ENCODE peak calls at places on chromosomes 16 and 17, in seven cellular contexts. One of them, this sample, is unnamed.

GRCh38 chr16:16150117-16150877 is 73.0 kb downstream of the ABCC6 start:
- DNase-seq in colonic mucosa: peak; percentile 24
- DNase-seq in naive thymus-derived CD4-positive, alpha-beta T cell: no peak
- DNase-seq in stimulated activated CD4-positive, alpha-beta T cell treated with anti-CD3 and anti-CD28 coated beads, Interleukin-1b, Interleukin-23, amount 100 ng/mL, for 1 hour: no peak
- DNase-seq in central memory CD4-positive, alpha-beta T cell: no peak
- DNase-seq in T-helper 2 cell: no peak
- DNase-seq in Ammon's horn: peak; percentile 92
- DNase-seq in this sample: no peak

GRCh38 chr16:29743827-29744531 is 1.8 kb downstream of the C16orf54 start:
- DNase-seq in colonic mucosa: peak; percentile 31
- DNase-seq in naive thymus-derived CD4-positive, alpha-beta T cell: peak; percentile 33
- DNase-seq in stimulated activated CD4-positive, alpha-beta T cell treated with anti-CD3 and anti-CD28 coated beads, Interleukin-1b, Interleukin-23, amount 100 ng/mL, for 1 hour: no peak
- DNase-seq in central memory CD4-positive, alpha-beta T cell: peak; percentile 55
- DNase-seq in T-helper 2 cell: no peak
- DNase-seq in Ammon's horn: no peak
- DNase-seq in this sample: peak; percentile 32

GRCh38 chr17:50916026-50916707 is 50.0 kb upstream of the TOB1 start:
- DNase-seq in colonic mucosa: no peak
- DNase-seq in naive thymus-derived CD4-positive, alpha-beta T cell: no peak
- DNase-seq in stimulated activated CD4-positive, alpha-beta T cell treated with anti-CD3 and anti-CD28 coated beads, Interleukin-1b, Interleukin-23, amount 100 ng/mL, for 1 hour: no peak
- DNase-seq in central memory CD4-positive, alpha-beta T cell: no peak
- DNase-seq in T-helper 2 cell: no peak
- DNase-seq in Ammon's horn: no peak
- DNase-seq in this sample: no peak

GRCh38 chr16:79816081-79816497 is 215.6 kb upstream of the MAF start:
- DNase-seq in colonic mucosa: no peak
- DNase-seq in naive thymus-derived CD4-positive, alpha-beta T cell: no peak
- DNase-seq in stimulated activated CD4-positive, alpha-beta T cell treated with anti-CD3 and anti-CD28 coated beads, Interleukin-1b, Interleukin-23, amount 100 ng/mL, for 1 hour: no peak
- DNase-seq in central memory CD4-positive, alpha-beta T cell: no peak
- DNase-seq in T-helper 2 cell: no peak
- DNase-seq in Ammon's horn: no peak
- DNase-seq in this sample: no peak

GRCh38 chr17:82561429-82562035 is 42.0 kb downstream of the FOXK2 start:
- DNase-seq in colonic mucosa: no peak
- DNase-seq in naive thymus-derived CD4-positive, alpha-beta T cell: no peak
- DNase-seq in stimulated activated CD4-positive, alpha-beta T cell treated with anti-CD3 and anti-CD28 coated beads, Interleukin-1b, Interleukin-23, amount 100 ng/mL, for 1 hour: no peak
- DNase-seq in central memory CD4-positive, alpha-beta T cell: no peak
- DNase-seq in T-helper 2 cell: no peak
- DNase-seq in Ammon's horn: no peak
- DNase-seq in this sample: no peak

GRCh38 chr17:64188088-64188487 is 58.1 kb upstream of the ERN1 start:
- DNase-seq in colonic mucosa: no peak
- DNase-seq in naive thymus-derived CD4-positive, alpha-beta T cell: no peak
- DNase-seq in stimulated activated CD4-positive, alpha-beta T cell treated with anti-CD3 and anti-CD28 coated beads, Interleukin-1b, Interleukin-23, amount 100 ng/mL, for 1 hour: no peak
- DNase-seq in central memory CD4-positive, alpha-beta T cell: no peak
- DNase-seq in T-helper 2 cell: no peak
- DNase-seq in Ammon's horn: no peak
- DNase-seq in this sample: no peak

GRCh38 chr17:50830298-50830697 is 5.1 kb upstream of the WFIKKN2 start:
- DNase-seq in colonic mucosa: no peak
- DNase-seq in naive thymus-derived CD4-positive, alpha-beta T cell: no peak
- DNase-seq in stimulated activated CD4-positive, alpha-beta T cell treated with anti-CD3 and anti-CD28 coated beads, Interleukin-1b, Interleukin-23, amount 100 ng/mL, for 1 hour: no peak
- DNase-seq in central memory CD4-positive, alpha-beta T cell: no peak
- DNase-seq in T-helper 2 cell: no peak
- DNase-seq in Ammon's horn: no peak
- DNase-seq in this sample: no peak

GRCh38 chr17:21551081-21551881 is 141.0 kb upstream of the KCNJ18 start:
- DNase-seq in colonic mucosa: peak; percentile 86
- DNase-seq in naive thymus-derived CD4-positive, alpha-beta T cell: peak; percentile 81
- DNase-seq in stimulated activated CD4-positive, alpha-beta T cell treated with anti-CD3 and anti-CD28 coated beads, Interleukin-1b, Interleukin-23, amount 100 ng/mL, for 1 hour: peak; percentile 62
- DNase-seq in central memory CD4-positive, alpha-beta T cell: peak; percentile 71
- DNase-seq in T-helper 2 cell: peak; percentile 61
- DNase-seq in Ammon's horn: peak; percentile 87
- DNase-seq in this sample: peak; percentile 69

GRCh38 chr16:88706288-88706964 is at the start of the genes CTU2 and RNF166:
- DNase-seq in colonic mucosa: peak; percentile 90
- DNase-seq in naive thymus-derived CD4-positive, alpha-beta T cell: peak; percentile 94
- DNase-seq in stimulated activated CD4-positive, alpha-beta T cell treated with anti-CD3 and anti-CD28 coated beads, Interleukin-1b, Interleukin-23, amount 100 ng/mL, for 1 hour: peak; percentile 74
- DNase-seq in central memory CD4-positive, alpha-beta T cell: peak; percentile 91
- DNase-seq in T-helper 2 cell: peak; percentile 89
- DNase-seq in Ammon's horn: peak; percentile 91
- DNase-seq in this sample: peak; percentile 83

GRCh38 chr17:57115916-57116315 is 30.9 kb downstream of the AKAP1 start:
- DNase-seq in colonic mucosa: no peak
- DNase-seq in naive thymus-derived CD4-positive, alpha-beta T cell: no peak
- DNase-seq in stimulated activated CD4-positive, alpha-beta T cell treated with anti-CD3 and anti-CD28 coated beads, Interleukin-1b, Interleukin-23, amount 100 ng/mL, for 1 hour: no peak
- DNase-seq in central memory CD4-positive, alpha-beta T cell: no peak
- DNase-seq in T-helper 2 cell: no peak
- DNase-seq in Ammon's horn: no peak
- DNase-seq in this sample: no peak

GRCh38 chr16:54957403-54957802 is 26.7 kb downstream of the IRX5 start:
- DNase-seq in colonic mucosa: peak; percentile 41
- DNase-seq in naive thymus-derived CD4-positive, alpha-beta T cell: no peak
- DNase-seq in stimulated activated CD4-positive, alpha-beta T cell treated with anti-CD3 and anti-CD28 coated beads, Interleukin-1b, Interleukin-23, amount 100 ng/mL, for 1 hour: no peak
- DNase-seq in central memory CD4-positive, alpha-beta T cell: no peak
- DNase-seq in T-helper 2 cell: no peak
- DNase-seq in Ammon's horn: no peak
- DNase-seq in this sample: no peak

GRCh38 chr17:32323784-32324590 is 18.0 kb downstream of the C17orf75 start:
- DNase-seq in colonic mucosa: peak; percentile 23
- DNase-seq in naive thymus-derived CD4-positive, alpha-beta T cell: no peak
- DNase-seq in stimulated activated CD4-positive, alpha-beta T cell treated with anti-CD3 and anti-CD28 coated beads, Interleukin-1b, Interleukin-23, amount 100 ng/mL, for 1 hour: no peak
- DNase-seq in central memory CD4-positive, alpha-beta T cell: peak; percentile 37
- DNase-seq in T-helper 2 cell: no peak
- DNase-seq in Ammon's horn: peak; percentile 62
- DNase-seq in this sample: no peak

GRCh38 chr16:9034056-9034455 is 57.4 kb upstream of the HAPSTR1 start:
- DNase-seq in colonic mucosa: no peak
- DNase-seq in naive thymus-derived CD4-positive, alpha-beta T cell: no peak
- DNase-seq in stimulated activated CD4-positive, alpha-beta T cell treated with anti-CD3 and anti-CD28 coated beads, Interleukin-1b, Interleukin-23, amount 100 ng/mL, for 1 hour: no peak
- DNase-seq in central memory CD4-positive, alpha-beta T cell: no peak
- DNase-seq in T-helper 2 cell: no peak
- DNase-seq in Ammon's horn: no peak
- DNase-seq in this sample: no peak

GRCh38 chr16:80198265-80198994 is 342.4 kb upstream of the DYNLRB2 start:
- DNase-seq in colonic mucosa: no peak
- DNase-seq in naive thymus-derived CD4-positive, alpha-beta T cell: no peak
- DNase-seq in stimulated activated CD4-positive, alpha-beta T cell treated with anti-CD3 and anti-CD28 coated beads, Interleukin-1b, Interleukin-23, amount 100 ng/mL, for 1 hour: no peak
- DNase-seq in central memory CD4-positive, alpha-beta T cell: no peak
- DNase-seq in T-helper 2 cell: no peak
- DNase-seq in Ammon's horn: no peak
- DNase-seq in this sample: no peak